ENCODE peak calls at places on chromosomes 1 and 21, in six cellular contexts. One of them, this sample, is unnamed.
A peak's percentile ranks its signal among the peaks of the same experiment; 100 is the strongest.

GRCh38 chr21:36551731-36552457 is 72.0 kb upstream of the CLDN14 start:
- DNase-seq in trophoblast cell: no peak
- DNase-seq in IMR-90: peak; percentile 82
- DNase-seq in H1: peak; percentile 16
- DNase-seq in H9: no peak
- DNase-seq in neuronal stem cell: no peak
- DNase-seq in this sample: no peak

GRCh38 chr21:45981641-45982255 is at the start of gene COL6A1:
- DNase-seq in H1: peak; percentile 62
- DNase-seq in IMR-90: peak; percentile 66
- DNase-seq in neuronal stem cell: peak; percentile 68
- DNase-seq in trophoblast cell: peak; percentile 35
- DNase-seq in H9: peak; percentile 57
- DNase-seq in this sample: peak; percentile 85

GRCh38 chr21:43719748-43720538 is 1.0 kb downstream of the PDXK start:
- DNase-seq in neuronal stem cell: no peak
- DNase-seq in trophoblast cell: no peak
- DNase-seq in IMR-90: no peak
- DNase-seq in H1: no peak
- DNase-seq in H9: peak; percentile 34
- DNase-seq in this sample: peak; percentile 31

GRCh38 chr1:111879086-111879485 is 110.4 kb downstream of the KCND3 start:
- DNase-seq in H1: no peak
- DNase-seq in IMR-90: peak; percentile 74
- DNase-seq in H9: no peak
- DNase-seq in trophoblast cell: no peak
- DNase-seq in neuronal stem cell: no peak
- DNase-seq in this sample: peak; percentile 71

GRCh38 chr1:20302093-20302471 is 11.4 kb downstream of the VWA5B1 start:
- DNase-seq in trophoblast cell: no peak
- DNase-seq in H9: no peak
- DNase-seq in IMR-90: peak; percentile 30
- DNase-seq in neuronal stem cell: no peak
- DNase-seq in H1: no peak
- DNase-seq in this sample: no peak

GRCh38 chr21:29939859-29940245 is at the start of gene GRIK1:
- DNase-seq in trophoblast cell: no peak
- DNase-seq in neuronal stem cell: peak; percentile 37
- DNase-seq in IMR-90: no peak
- DNase-seq in H9: peak; percentile 46
- DNase-seq in H1: peak; percentile 70
- DNase-seq in this sample: no peak

GRCh38 chr1:195026792-195027191 is 1581.4 kb downstream of the KCNT2 start:
- DNase-seq in neuronal stem cell: no peak
- DNase-seq in H1: no peak
- DNase-seq in H9: no peak
- DNase-seq in trophoblast cell: no peak
- DNase-seq in IMR-90: no peak
- DNase-seq in this sample: no peak

GRCh38 chr1:223702735-223703667 is 9.3 kb upstream of the CAPN2 start:
- DNase-seq in H9: no peak
- DNase-seq in H1: no peak
- DNase-seq in neuronal stem cell: no peak
- DNase-seq in IMR-90: peak; percentile 80
- DNase-seq in trophoblast cell: no peak
- DNase-seq in this sample: peak; percentile 91

GRCh38 chr1:155978973-155979429 is 654 bp upstream of the ARHGEF2 start:
- DNase-seq in H9: no peak
- DNase-seq in IMR-90: peak; percentile 31
- DNase-seq in trophoblast cell: no peak
- DNase-seq in neuronal stem cell: no peak
- DNase-seq in H1: no peak
- DNase-seq in this sample: peak; percentile 61
- H2AFZ ChIP-seq in H9: no peak overlapping the region
- H2AFZ ChIP-seq in IMR-90: peak overlapping the region; percentile 79
- H2AFZ ChIP-seq in trophoblast cell: peak overlapping the region; percentile 71
- H2AFZ ChIP-seq in neuronal stem cell: peak overlapping the region; percentile 88
- H2AFZ ChIP-seq in H1: no peak overlapping the region
- H2AFZ ChIP-seq in this sample: peak overlapping the region; percentile 47

GRCh38 chr1:115089443-115090340 is at the start of gene TSPAN2:
- DNase-seq in H9: peak; percentile 96
- DNase-seq in neuronal stem cell: peak; percentile 79
- DNase-seq in trophoblast cell: no peak
- DNase-seq in IMR-90: peak; percentile 59
- DNase-seq in H1: peak; percentile 90
- DNase-seq in this sample: no peak
- H3K18ac ChIP-seq in H9: peak within 1 kb of the TSS; percentile 100
- H3K18ac ChIP-seq in neuronal stem cell: peak within 1 kb of the TSS; percentile 97
- H3K18ac ChIP-seq in trophoblast cell: no peak within 1 kb of the TSS
- H3K18ac ChIP-seq in IMR-90: peak within 1 kb of the TSS; percentile 12
- H3K18ac ChIP-seq in H1: peak within 1 kb of the TSS; percentile 71
- H3K18ac ChIP-seq in this sample: no peak within 1 kb of the TSS

GRCh38 chr1:107061886-107062285 is 5.4 kb downstream of the PRMT6 start:
- DNase-seq in trophoblast cell: peak; percentile 88
- DNase-seq in H1: no peak
- DNase-seq in neuronal stem cell: no peak
- DNase-seq in H9: no peak
- DNase-seq in IMR-90: no peak
- DNase-seq in this sample: no peak

GRCh38 chr1:107056426-107057196 is at the start of gene PRMT6:
- DNase-seq in H9: peak; percentile 87
- DNase-seq in IMR-90: peak; percentile 70
- DNase-seq in H1: peak; percentile 88
- DNase-seq in trophoblast cell: no peak
- DNase-seq in neuronal stem cell: peak; percentile 79
- DNase-seq in this sample: peak; percentile 79

GRCh38 chr1:107057197-107058133 is 991 bp downstream of the PRMT6 start:
- DNase-seq in H1: peak; percentile 79
- DNase-seq in trophoblast cell: peak; percentile 29
- DNase-seq in neuronal stem cell: peak; percentile 41
- DNase-seq in H9: peak; percentile 70
- DNase-seq in IMR-90: peak; percentile 55
- DNase-seq in this sample: peak; percentile 62

GRCh38 chr1:107058245-107059032 is 2.0 kb downstream of the PRMT6 start:
- DNase-seq in H1: no peak
- DNase-seq in IMR-90: no peak
- DNase-seq in H9: no peak
- DNase-seq in trophoblast cell: no peak
- DNase-seq in neuronal stem cell: no peak
- DNase-seq in this sample: no peak
- H3K9ac ChIP-seq in H1: no peak overlapping the region
- H3K9ac ChIP-seq in IMR-90: no peak overlapping the region
- H3K9ac ChIP-seq in H9: peak overlapping the region; percentile 90
- H3K9ac ChIP-seq in trophoblast cell: no peak overlapping the region
- H3K9ac ChIP-seq in neuronal stem cell: no peak overlapping the region
- H3K9ac ChIP-seq in this sample: peak overlapping the region; percentile 91

DNA sequence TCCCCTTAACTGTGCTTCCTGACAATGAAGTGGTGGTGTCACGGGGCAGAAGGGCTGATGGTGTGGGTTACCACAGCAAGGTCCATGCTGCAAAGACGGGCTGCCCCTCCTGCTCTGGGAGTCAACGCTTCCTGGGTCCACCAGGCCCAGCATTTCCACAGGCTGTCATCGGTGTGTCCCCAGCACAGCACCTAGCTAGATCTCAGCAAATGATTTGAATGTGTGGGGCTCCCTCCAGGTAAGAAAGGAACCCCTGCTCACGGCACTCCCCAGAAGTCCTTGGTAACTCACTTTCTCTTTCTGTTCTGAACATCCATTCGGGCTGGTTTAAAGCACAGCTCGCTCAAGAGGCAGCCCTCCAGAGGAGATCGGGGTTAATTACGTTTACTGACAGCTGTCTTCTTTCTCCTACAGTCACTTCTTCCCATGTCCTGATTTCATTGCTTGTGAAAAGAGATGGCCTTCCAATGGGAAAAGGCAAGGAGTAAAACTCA is 27.3 kb downstream of the HIVEP3 start:
- DNase-seq in H9: no peak
- DNase-seq in neuronal stem cell: no peak
- DNase-seq in IMR-90: peak; percentile 54
- DNase-seq in trophoblast cell: no peak
- DNase-seq in H1: no peak
- DNase-seq in this sample: peak; percentile 76
- H2AFZ ChIP-seq in H9: no peak overlapping the region
- H2AFZ ChIP-seq in neuronal stem cell: peak overlapping the region; percentile 82
- H2AFZ ChIP-seq in IMR-90: peak overlapping the region; percentile 89
- H2AFZ ChIP-seq in trophoblast cell: no peak overlapping the region
- H2AFZ ChIP-seq in H1: peak overlapping the region; percentile 87
- H2AFZ ChIP-seq in this sample: peak overlapping the region; percentile 54

GRCh38 chr1:155250633-155251449 is 4.4 kb downstream of the ENTREP3 start:
- DNase-seq in H1: peak; percentile 100
- DNase-seq in IMR-90: peak; percentile 85
- DNase-seq in neuronal stem cell: peak; percentile 95
- DNase-seq in H9: peak; percentile 96
- DNase-seq in trophoblast cell: peak; percentile 89
- DNase-seq in this sample: peak; percentile 91
- H3K18ac ChIP-seq in H1: peak overlapping the region; percentile 17
- H3K18ac ChIP-seq in IMR-90: no peak overlapping the region
- H3K18ac ChIP-seq in neuronal stem cell: peak overlapping the region; percentile 89
- H3K18ac ChIP-seq in H9: no peak overlapping the region
- H3K18ac ChIP-seq in trophoblast cell: peak overlapping the region; percentile 23
- H3K18ac ChIP-seq in this sample: peak overlapping the region; percentile 75

GRCh38 chr21:28280611-28281010 is 712.1 kb downstream of the LTN1 start:
- DNase-seq in trophoblast cell: no peak
- DNase-seq in H1: no peak
- DNase-seq in neuronal stem cell: no peak
- DNase-seq in H9: no peak
- DNase-seq in IMR-90: no peak
- DNase-seq in this sample: no peak

GRCh38 chr21:28283652-28284490 is 708.8 kb downstream of the LTN1 start:
- DNase-seq in trophoblast cell: no peak
- DNase-seq in H1: no peak
- DNase-seq in neuronal stem cell: no peak
- DNase-seq in H9: no peak
- DNase-seq in IMR-90: peak; percentile 94
- DNase-seq in this sample: peak; percentile 60
- H3K9ac ChIP-seq in trophoblast cell: no peak overlapping the region
- H3K9ac ChIP-seq in H1: no peak overlapping the region
- H3K9ac ChIP-seq in neuronal stem cell: no peak overlapping the region
- H3K9ac ChIP-seq in H9: no peak overlapping the region
- H3K9ac ChIP-seq in IMR-90: peak overlapping the region; percentile 20
- H3K9ac ChIP-seq in this sample: peak overlapping the region; percentile 52

GRCh38 chr1:94926365-94926914 is 470 bp downstream of the CNN3 start:
- DNase-seq in H1: peak; percentile 79
- DNase-seq in H9: peak; percentile 58
- DNase-seq in IMR-90: peak; percentile 53
- DNase-seq in trophoblast cell: no peak
- DNase-seq in neuronal stem cell: peak; percentile 51
- DNase-seq in this sample: peak; percentile 76
- H2AFZ ChIP-seq in H1: no peak overlapping the region
- H2AFZ ChIP-seq in H9: no peak overlapping the region
- H2AFZ ChIP-seq in IMR-90: peak overlapping the region; percentile 73
- H2AFZ ChIP-seq in trophoblast cell: peak overlapping the region; percentile 96
- H2AFZ ChIP-seq in neuronal stem cell: peak overlapping the region; percentile 42
- H2AFZ ChIP-seq in this sample: peak overlapping the region; percentile 44